ENCODE peak calls at places on chromosomes 1 and 21, in four cellular contexts. F is HepG2, V is adrenal gland, R is A549. H is an unnamed sample.

GRCh38 chr1:68211781-68212180 is 20.5 kb downstream of the WLS start:
- DNase-seq in F (no peak), V (no peak), R (no peak), H (no peak)

GRCh38 chr1:32100359-32100758 is 7.5 kb upstream of the KPNA6 start:
- DNase-seq in R (no peak), V (no peak), F (no peak), H (no peak)

GRCh38 chr1:236066828-236067386 is 2.0 kb upstream of the NID1 start:
- DNase-seq in F (no peak), R (no peak), V (peak; percentile 47), H (no peak)

GRCh38 chr21:46420241-46421190 is 38.2 kb upstream of the DIP2A start:
- DNase-seq in F (no peak), V (no peak), R (no peak), H (no peak)

GRCh38 chr1:184386271-184387068 is at the start of gene C1orf21:
- DNase-seq in F (no peak), R (peak; percentile 66), V (peak; percentile 93), H (no peak)

GRCh38 chr1:34924759-34925555 is 4.5 kb downstream of the DLGAP3 start:
- DNase-seq in F (peak; percentile 31), R (peak; percentile 67), V (peak; percentile 79), H (peak; percentile 65)

GRCh38 chr1:107692580-107693345 is 272.2 kb downstream of the VAV3 start:
- DNase-seq in V (no peak), F (no peak), R (no peak), H (no peak)

GRCh38 chr1:116825735-116826438 is 71.7 kb downstream of the CD2 start:
- DNase-seq in F (no peak), R (no peak), V (no peak), H (no peak)

GRCh38 chr1:31699341-31699891 is 4.4 kb downstream of the COL16A1 start:
- DNase-seq in R (no peak), V (no peak), F (no peak), H (no peak)

GRCh38 chr1:119731741-119732430 is 20.2 kb downstream of the PHGDH start:
- DNase-seq in R (no peak), F (no peak), V (no peak), H (no peak)

DNA sequence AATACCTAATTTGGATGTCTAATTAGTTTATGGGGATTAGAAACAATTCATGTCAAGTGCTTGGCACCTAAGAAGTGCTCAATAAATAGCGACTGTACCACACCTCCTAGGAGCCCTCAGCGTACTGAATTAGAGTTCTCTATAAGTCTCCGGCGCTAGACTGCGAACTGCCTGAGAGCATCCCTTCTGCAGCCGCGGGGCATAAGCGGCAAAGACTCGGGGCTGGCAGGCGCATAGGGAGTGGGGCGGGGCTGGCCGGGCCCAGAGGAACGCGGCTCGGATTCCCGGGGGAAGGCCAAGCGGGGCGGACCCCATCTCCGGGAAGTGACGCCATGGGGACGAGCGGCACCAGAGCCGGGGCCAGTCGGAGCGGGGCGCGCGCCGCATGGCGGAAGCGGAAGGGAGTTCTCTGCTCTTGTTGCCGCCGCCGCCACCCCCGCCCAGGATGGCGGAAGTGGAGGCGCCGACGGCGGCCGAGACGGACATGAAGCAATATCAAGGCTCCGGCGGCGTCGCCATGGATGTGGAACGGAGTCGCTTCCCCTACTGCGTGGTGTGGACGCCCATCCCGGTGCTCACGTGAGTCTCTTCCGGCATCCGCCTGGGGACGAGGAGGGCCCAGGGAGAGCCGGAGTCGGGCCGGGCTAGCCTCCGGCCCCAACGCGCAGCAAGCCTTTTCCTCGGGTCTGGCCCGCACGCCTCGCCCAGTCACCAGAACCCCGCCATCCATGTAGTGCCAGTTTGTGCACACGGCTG is at the start of gene TMEM222:
- DNase-seq in V (peak; percentile 98), R (peak; percentile 95), F (peak; percentile 92), H (peak; percentile 95)
- TF ChIP-seq POLR2A in V (peak; percentile 36), R (peak; percentile 58), F (peak; percentile 81), H (no peak)

DNA sequence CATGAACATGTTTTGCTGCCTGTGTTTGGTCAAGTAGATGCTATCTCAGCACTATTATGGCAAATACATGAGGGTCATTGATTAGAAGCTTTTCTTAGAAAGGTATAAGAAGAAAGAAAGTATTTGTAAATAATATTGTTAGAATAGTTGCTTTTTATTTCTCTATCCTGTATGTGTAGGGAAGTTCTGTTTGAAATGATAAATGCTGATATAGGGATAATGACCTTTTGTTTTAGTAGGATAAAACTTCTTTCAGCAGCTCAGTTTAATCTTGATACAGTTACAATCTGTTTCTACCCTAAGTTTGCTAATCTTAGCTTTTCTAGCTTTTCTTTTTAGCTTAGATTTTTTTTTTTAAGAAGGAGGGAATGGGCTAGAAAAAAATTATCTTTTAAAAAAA is 63.3 kb downstream of the USP25 start:
- DNase-seq in F (no peak), R (no peak), V (no peak), H (no peak)
- TF ChIP-seq POLR2A in F (no peak), R (no peak), V (no peak), H (no peak)

DNA sequence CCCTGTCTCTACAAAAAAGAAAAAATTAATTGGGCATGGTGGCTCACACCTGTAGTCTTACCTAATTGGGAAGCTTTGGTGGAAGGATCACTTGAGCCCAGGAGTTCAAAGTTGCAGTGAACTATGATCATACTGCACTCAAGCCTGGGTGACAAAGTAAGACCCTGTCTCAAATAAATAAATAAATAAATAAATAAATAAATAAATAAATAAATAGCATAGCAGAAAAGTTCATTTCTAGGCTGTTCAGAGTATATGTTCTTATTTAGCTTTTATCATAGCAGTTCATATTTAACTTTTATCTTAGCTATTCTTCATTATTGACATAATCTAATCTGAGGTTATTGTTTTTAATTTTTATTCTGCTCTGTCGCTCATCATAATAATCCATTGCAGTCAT is 8.7 kb upstream of the SEC16B start:
- DNase-seq in F (no peak), V (no peak), R (no peak), H (no peak)
- TF ChIP-seq POLR2A in F (no peak), V (no peak), R (no peak), H (no peak)

DNA sequence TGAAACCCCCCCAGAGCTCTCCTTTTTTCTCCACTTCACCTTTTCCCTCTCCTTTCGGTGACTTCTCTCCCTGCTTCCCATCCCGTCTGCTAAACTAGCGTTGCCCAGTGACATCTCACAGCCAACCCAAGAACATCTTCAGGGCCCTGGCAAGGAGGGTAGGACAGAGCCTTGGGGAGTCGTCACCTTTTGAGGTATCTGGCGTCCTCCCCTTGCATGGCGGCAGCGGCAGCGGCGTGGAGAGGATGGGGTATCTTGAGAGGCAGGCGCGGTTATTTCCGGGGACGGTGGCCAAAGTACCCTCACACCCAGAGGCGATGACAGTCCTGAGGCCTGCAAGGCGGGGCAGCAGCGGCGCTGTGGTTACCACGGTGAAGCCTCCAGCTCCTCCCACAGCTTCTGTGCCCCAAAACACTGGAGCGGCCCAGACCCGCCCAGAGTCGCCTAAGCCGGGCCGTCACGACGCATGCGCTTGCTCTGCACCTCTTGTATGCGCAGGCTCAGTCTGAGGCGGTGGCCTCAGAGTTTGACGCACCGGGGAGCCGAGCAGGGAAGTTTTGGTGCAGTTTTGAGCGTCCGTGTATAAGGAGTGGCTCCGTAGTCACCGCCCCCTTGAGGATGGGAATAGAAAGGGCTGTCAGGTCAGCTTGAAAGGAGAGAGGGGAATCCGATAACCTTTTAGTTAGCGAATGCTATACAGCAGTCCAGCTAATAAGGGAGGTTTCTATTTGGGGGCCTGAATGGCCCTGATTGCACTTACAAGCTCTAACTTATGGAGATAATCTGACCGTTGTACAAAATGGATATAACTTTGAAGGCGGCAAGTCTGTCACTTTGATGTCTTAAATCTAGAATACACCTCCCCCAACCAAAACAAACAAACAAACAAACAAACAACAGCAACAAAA is at the start of gene KIFAP3:
- DNase-seq in F (peak; percentile 97), R (peak; percentile 87), V (peak; percentile 98), H (peak; percentile 99)
- TF ChIP-seq POLR2A in F (peak; percentile 40), R (peak; percentile 31), V (peak; percentile 58), H (peak; percentile 38)

GRCh38 chr21:30153697-30154340 is 12.8 kb downstream of the CLDN17 start:
- DNase-seq in F (no peak), V (no peak), R (no peak), H (no peak)
- TF ChIP-seq POLR2A in F (no peak), V (no peak), R (no peak), H (no peak)

GRCh38 chr1:189212606-189213005 is 1265.1 kb downstream of the BRINP3 start:
- DNase-seq in R (no peak), F (no peak), V (no peak), H (no peak)

GRCh38 chr1:189205863-189206262 is 1271.8 kb downstream of the BRINP3 start:
- DNase-seq in F (no peak), V (no peak), R (no peak), H (no peak)

GRCh38 chr1:189211742-189212141 is 1265.9 kb downstream of the BRINP3 start:
- DNase-seq in F (no peak), R (no peak), V (no peak), H (no peak)

DNA sequence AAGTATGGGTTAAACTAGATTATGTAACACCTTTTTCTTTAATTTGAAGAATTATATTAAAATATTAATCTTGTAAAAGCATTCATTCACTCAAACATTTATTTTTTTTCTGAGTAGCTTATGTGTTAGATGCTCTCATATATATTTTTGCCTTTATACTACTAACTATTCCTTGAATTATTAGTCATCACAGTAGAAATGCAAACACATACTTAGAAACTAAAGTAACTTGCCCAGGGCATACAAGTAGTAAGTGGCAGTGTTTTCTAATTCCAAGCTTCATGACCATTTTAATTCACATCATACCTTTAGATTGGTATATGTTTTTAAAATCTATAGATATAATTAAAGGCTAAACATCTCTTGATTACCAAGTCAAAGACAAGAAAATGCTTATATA is 1271.0 kb downstream of the BRINP3 start:
- DNase-seq in V (no peak), F (no peak), R (no peak), H (no peak)
- TF ChIP-seq POLR2A in V (no peak), F (no peak), R (no peak), H (no peak)

GRCh38 chr1:18353528-18353927 is 127.2 kb upstream of the KLHDC7A start:
- DNase-seq in V (no peak), F (no peak), R (no peak), H (no peak)

GRCh38 chr1:18354657-18355056 is 126.1 kb upstream of the KLHDC7A start:
- DNase-seq in V (no peak), R (no peak), F (no peak), H (no peak)

GRCh38 chr1:18353992-18354391 is 126.7 kb upstream of the KLHDC7A start:
- DNase-seq in V (no peak), R (no peak), F (no peak), H (no peak)

GRCh38 chr1:18351735-18352134 is 129.0 kb upstream of the KLHDC7A start:
- DNase-seq in V (no peak), R (no peak), F (no peak), H (no peak)

GRCh38 chr1:18352640-18353245 is 128.0 kb upstream of the KLHDC7A start:
- DNase-seq in R (no peak), F (no peak), V (no peak), H (no peak)
- TF ChIP-seq POLR2A in R (no peak), F (no peak), V (no peak), H (no peak)